ENCODE peak calls at places on chromosomes 13 and 19, in five cellular contexts. U is heart left ventricle, R is aorta, Z is HT-29, L is C1 segment of cervical spinal cord. F is an unnamed sample.

GRCh38 chr19:36963262-36963661 is 47.1 kb downstream of the ZNF568 start:
- DNase-seq in L (no peak), R (no peak), Z (no peak), U (no peak), F (no peak)

GRCh38 chr19:17391371-17392151 is 2.4 kb downstream of the CCDC194 start:
- DNase-seq in L (no peak), Z (no peak), U (no peak), R (no peak), F (no peak)

GRCh38 chr13:72782717-72783116 is 784 bp downstream of the PIBF1 start:
- DNase-seq in Z (peak; percentile 57), U (no peak), R (no peak), L (no peak), F (no peak)

GRCh38 chr19:610071-610800 is 20.6 kb downstream of the HCN2 start:
- DNase-seq in U (no peak), R (no peak), L (no peak), Z (peak; percentile 13), F (no peak)

GRCh38 chr13:25571237-25571636 is 199.5 kb downstream of the ATP8A2 start:
- DNase-seq in R (no peak), Z (no peak), U (no peak), L (no peak), F (no peak)

GRCh38 chr19:11152318-11153062 is 3.1 kb downstream of the SPC24 start:
- DNase-seq in U (peak; percentile 83), L (peak; percentile 16), R (peak; percentile 86), Z (no peak), F (no peak)

GRCh38 chr13:19957320-19958118 is 1.0 kb upstream of the ZMYM2 start:
- DNase-seq in U (peak; percentile 78), L (peak; percentile 84), Z (peak; percentile 56), R (peak; percentile 89), F (no peak)

GRCh38 chr19:15025237-15025636 is 24.0 kb upstream of the CASP14 start:
- DNase-seq in U (no peak), L (no peak), Z (no peak), R (no peak), F (no peak)

GRCh38 chr13:35851238-35851814 is 279.9 kb downstream of the DCLK1 start:
- DNase-seq in R (no peak), U (no peak), L (no peak), Z (no peak), F (no peak)

GRCh38 chr13:34410653-34411052 is 531.4 kb upstream of the NBEA start:
- DNase-seq in U (no peak), R (no peak), L (no peak), Z (no peak), F (no peak)

GRCh38 chr19:45848922-45849321 is 14.0 kb downstream of the SYMPK start:
- DNase-seq in Z (peak; percentile 24), U (no peak), L (no peak), R (no peak), F (no peak)

GRCh38 chr19:17325881-17326594 is 8.6 kb downstream of the ANO8 start:
- DNase-seq in R (peak; percentile 87), L (peak; percentile 73), Z (no peak), U (peak; percentile 58), F (no peak)

F was measured in chondrocyte.